ENCODE peak calls at places on chromosomes 1 and 21, in four cellular contexts. Z is GF-D8; M is GM20000; F is stimulated activated CD8-positive, alpha-beta memory T cell treated with anti-CD3 and anti-CD28 coated beads, Interleukin-15, amount 100 ng/mL, for 24 hours. V is an unnamed sample.

GRCh38 chr1:46484783-46485490 is 4.7 kb upstream of the DMBX1 start:
- DNase-seq in Z (no peak), F (no peak), M (no peak), V (no peak)

GRCh38 chr1:205711105-205712048 is 31.1 kb upstream of the SLC45A3 start:
- DNase-seq in F (no peak), M (peak; percentile 73), Z (peak; percentile 49), V (peak; percentile 83)

GRCh38 chr21:46005081-46005480 is 23.5 kb downstream of the COL6A1 start:
- DNase-seq in M (no peak), F (no peak), Z (no peak), V (no peak)

GRCh38 chr1:93746423-93746822 is 64.8 kb upstream of the BCAR3 start:
- DNase-seq in Z (no peak), M (no peak), F (no peak), V (no peak)

GRCh38 chr21:44420416-44421205 is 34.7 kb upstream of the LRRC3 start:
- DNase-seq in F (no peak), M (no peak), Z (no peak), V (no peak)

GRCh38 chr1:89949991-89950624 is 44.8 kb upstream of the ZNF326 start:
- DNase-seq in F (no peak), M (no peak), Z (no peak), V (no peak)

GRCh38 chr1:92663769-92664168 is 121.1 kb downstream of the EVI5 start:
- DNase-seq in M (no peak), F (no peak), Z (no peak), V (no peak)

GRCh38 chr1:170355267-170355801 is 176.6 kb upstream of the GORAB start:
- DNase-seq in Z (no peak), F (no peak), M (no peak), V (no peak)

GRCh38 chr1:70427976-70428375 is 16.9 kb downstream of the CTH start:
- DNase-seq in F (no peak), M (no peak), Z (no peak), V (no peak)

GRCh38 chr1:48878191-48878940 is 101.7 kb upstream of the BEND5 start:
- DNase-seq in Z (no peak), M (no peak), F (no peak), V (no peak)

GRCh38 chr1:167698313-167698712 is 23.5 kb upstream of the MPZL1 start:
- DNase-seq in Z (no peak), M (no peak), F (no peak), V (no peak)

GRCh38 chr1:203367051-203367450 is 16.1 kb upstream of the FMOD start:
- DNase-seq in M (no peak), Z (no peak), F (no peak), V (peak; percentile 6)